ENCODE peak calls at places on chromosomes 6 and 20, in eight cellular contexts. W is CD8-positive, alpha-beta T cell; T is endothelial cell; D is cardiac muscle cell; X is fibroblast of lung; K is breast epithelium; J is dorsolateral prefrontal cortex; U is WERI-Rb-1. M is an unnamed sample.
A peak's percentile ranks its signal among the peaks of the same experiment; 100 is the strongest.

GRCh38 chr20:50142812-50143211 is 10.7 kb downstream of the PEDS1 start:
- DNase-seq in J (no peak), T (no peak), D (no peak), K (no peak), X (no peak), W (no peak), U (no peak), M (no peak)

GRCh38 chr6:11278207-11278559 is 45.7 kb upstream of the NEDD9 start:
- DNase-seq in J (no peak), K (no peak), W (peak; percentile 37), T (no peak), D (no peak), U (no peak), X (no peak), M (no peak)

GRCh38 chr6:131400054-131400781 is 172.8 kb upstream of the ARG1 start:
- DNase-seq in J (no peak), D (no peak), T (no peak), U (no peak), K (no peak), X (peak; percentile 93), W (no peak), M (no peak)

GRCh38 chr20:53141651-53142050 is 169.5 kb downstream of the TSHZ2 start:
- DNase-seq in T (no peak), D (peak; percentile 94), U (no peak), W (no peak), K (no peak), X (peak; percentile 49), J (no peak), M (no peak)

GRCh38 chr20:35698298-35699126 is 640 bp downstream of the NFS1 start:
- DNase-seq in W (no peak), D (peak; percentile 29), T (peak; percentile 15), U (peak; percentile 30), J (no peak), X (peak; percentile 21), K (no peak), M (no peak)

GRCh38 chr6:27138398-27138797 is 109.1 kb upstream of the PRSS16 start:
- DNase-seq in K (no peak), D (no peak), W (no peak), T (no peak), J (no peak), U (no peak), X (no peak), M (no peak)

GRCh38 chr20:48841861-48842529 is 14.2 kb upstream of the PREX1 start:
- DNase-seq in U (no peak), D (no peak), X (peak; percentile 90), T (no peak), J (no peak), W (no peak), K (no peak), M (no peak)

GRCh38 chr6:167856999-167857660 is 30.4 kb downstream of the AFDN start:
- DNase-seq in X (peak; percentile 64), D (peak; percentile 49), W (no peak), J (no peak), K (no peak), T (no peak), U (no peak), M (no peak)

GRCh38 chr20:64223526-64224067 is 32.0 kb upstream of the PCMTD2 start:
- DNase-seq in X (peak; percentile 44), D (peak; percentile 85), T (peak; percentile 78), W (no peak), U (peak; percentile 79), K (no peak), J (no peak), M (peak; percentile 66)

GRCh38 chr6:136901212-136901784 is 20.8 kb upstream of the SLC35D3 start:
- DNase-seq in T (no peak), W (no peak), D (no peak), J (no peak), U (no peak), K (no peak), X (no peak), M (no peak)

DNA sequence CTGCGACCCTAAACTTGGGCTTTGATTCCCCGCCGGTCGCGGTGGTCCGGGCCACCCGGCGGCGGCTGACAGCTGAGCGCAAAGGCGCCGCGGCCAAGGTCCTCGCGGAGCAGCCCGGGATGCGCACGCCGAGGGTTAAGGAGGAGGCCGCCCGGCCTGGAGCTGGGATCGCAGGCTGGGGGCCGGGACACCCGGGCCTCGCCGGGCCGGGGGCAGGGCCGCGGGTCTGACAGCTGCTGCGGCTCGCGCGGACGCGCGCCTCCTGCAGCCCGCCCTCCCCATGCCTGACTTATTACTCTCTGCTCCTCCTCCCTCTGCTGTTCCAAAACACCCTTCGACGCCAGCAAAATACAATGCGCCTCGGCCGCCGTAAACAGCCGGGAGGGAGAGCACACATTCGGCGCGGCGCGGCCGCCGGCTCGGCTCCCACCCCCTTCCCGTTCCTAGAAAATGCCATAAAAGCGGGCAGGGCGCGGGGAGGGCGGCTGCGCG is 743 bp downstream of the BACH2 start:
- DNase-seq in X (peak; percentile 79), W (peak; percentile 79), J (peak; percentile 81), U (peak; percentile 70), T (peak; percentile 49), D (peak; percentile 72), K (peak; percentile 52), M (peak; percentile 47)
- TF ChIP-seq CTCF in X (no peak), W (no peak), J (no peak), U (no peak), T (no peak), D (peak; percentile 2), K (no peak), M (peak; percentile 23)

GRCh38 chr6:35742842-35743241 is 6.0 kb downstream of the ARMC12 start:
- DNase-seq in K (peak; percentile 2), W (no peak), U (no peak), T (no peak), J (no peak), X (no peak), D (no peak), M (no peak)
- TF ChIP-seq CTCF in K (no peak), W (no peak), U (peak; percentile 19), T (no peak), J (no peak), X (no peak), D (no peak), M (no peak)

DNA sequence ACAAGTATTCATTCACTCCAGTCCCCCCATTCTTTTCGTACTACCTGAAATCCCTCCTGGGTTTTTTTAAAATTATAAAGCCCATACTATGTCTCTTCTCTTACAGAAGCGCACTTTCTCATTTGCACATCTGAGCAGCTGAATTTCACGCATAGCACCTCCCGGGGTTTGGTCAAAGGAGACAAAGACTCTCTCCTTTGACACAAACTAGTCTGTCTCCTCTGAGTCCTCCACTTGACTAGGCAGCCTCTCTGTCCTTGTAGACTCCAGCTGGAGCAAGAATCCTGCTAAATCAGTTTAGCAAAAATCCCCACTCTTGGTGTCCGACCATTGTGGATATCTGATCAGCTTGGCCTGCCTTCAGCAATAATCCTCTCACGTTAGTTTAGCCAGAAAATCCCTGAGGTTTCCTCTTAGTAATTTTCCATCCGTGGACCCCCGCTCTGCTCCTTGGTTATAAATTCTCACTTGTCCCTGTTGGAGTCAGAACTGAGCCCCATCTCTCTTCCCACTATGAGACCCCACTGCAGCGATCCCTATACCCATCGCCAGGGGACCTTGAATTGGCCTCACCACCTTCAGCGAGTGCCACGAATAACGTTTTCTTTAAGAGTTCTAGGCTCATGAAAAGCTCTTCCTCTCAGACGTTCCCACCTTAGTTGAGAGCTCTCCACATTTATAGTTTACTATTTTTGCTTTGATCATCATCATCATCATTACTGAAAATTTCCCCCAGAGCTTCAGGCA is 29.0 kb downstream of the PDYN start:
- DNase-seq in J (no peak), X (no peak), T (peak; percentile 30), W (no peak), K (no peak), D (no peak), U (peak; percentile 75), M (no peak)
- TF ChIP-seq CTCF in J (no peak), X (no peak), T (no peak), W (no peak), K (no peak), D (peak; percentile 32), U (peak; percentile 57), M (no peak)

DNA sequence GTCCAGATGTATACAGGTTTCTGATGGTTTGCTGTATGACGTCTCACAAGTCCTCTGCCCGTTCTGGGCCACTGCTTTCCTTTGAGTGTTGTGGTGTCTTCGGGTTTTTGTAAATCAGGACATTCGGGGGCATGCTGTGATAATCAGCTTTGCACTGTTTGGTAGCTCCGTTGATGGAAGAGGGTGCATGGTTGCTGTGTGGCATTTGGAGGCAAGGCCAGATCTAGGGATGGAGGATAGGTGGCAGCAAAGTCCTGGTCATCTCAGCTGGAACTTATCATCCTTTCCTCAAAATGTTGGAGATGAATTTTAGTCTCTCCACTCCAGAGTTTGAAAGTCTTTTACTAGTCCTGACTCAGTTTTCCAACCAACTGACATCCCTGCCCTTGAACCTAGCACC is 91.0 kb downstream of the SCP2D1 start:
- DNase-seq in K (no peak), T (peak; percentile 25), J (no peak), D (no peak), W (no peak), U (peak; percentile 6), X (no peak), M (no peak)
- TF ChIP-seq CTCF in K (peak; percentile 23), T (no peak), J (no peak), D (no peak), W (no peak), U (peak; percentile 27), X (no peak), M (no peak)

GRCh38 chr6:32087574-32088486 is 21.3 kb downstream of the TNXB start:
- DNase-seq in K (peak; percentile 83), J (no peak), W (peak; percentile 69), D (peak; percentile 78), X (peak; percentile 48), U (peak; percentile 98), T (peak; percentile 86), M (peak; percentile 69)
- TF ChIP-seq CTCF in K (peak; percentile 35), J (peak; percentile 43), W (peak; percentile 34), D (peak; percentile 51), X (peak; percentile 22), U (peak; percentile 97), T (peak; percentile 15), M (peak; percentile 63)

DNA sequence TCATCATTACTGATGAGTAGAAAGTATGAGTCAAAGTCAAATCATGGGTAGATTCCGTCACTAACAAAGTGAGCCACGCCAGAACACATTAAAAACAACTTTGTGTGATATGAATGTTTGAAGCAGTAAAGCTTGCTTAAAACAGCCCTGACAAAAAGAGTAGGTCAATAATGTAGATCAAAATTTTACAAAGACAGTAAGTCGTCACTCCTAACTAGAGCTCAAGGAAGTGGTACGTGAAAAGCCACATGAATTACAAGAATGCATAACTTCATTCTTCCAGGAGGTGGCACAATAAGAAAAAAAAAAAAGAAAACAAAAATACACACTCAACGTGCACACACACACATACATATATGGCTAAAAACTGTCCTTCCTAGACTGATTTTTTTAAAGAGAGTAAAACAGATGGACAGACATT is 69.9 kb downstream of the HACE1 start:
- DNase-seq in J (no peak), W (peak; percentile 19), X (peak; percentile 78), U (no peak), T (no peak), K (no peak), D (peak; percentile 17), M (no peak)
- TF ChIP-seq CTCF in J (peak; percentile 38), W (peak; percentile 61), X (no peak), U (peak; percentile 8), T (peak; percentile 22), K (peak; percentile 14), D (peak; percentile 30), M (peak; percentile 60)